ENCODE peak calls at places on chromosomes 6 and 20, in four cellular contexts. K is NCI-H1092 treated with DMSO at 0.1 percent for 48 hours, A is germinal center, C is right cardiac atrium. F is an unnamed sample.

GRCh38 chr6:37352384-37352783 is 1.4 kb upstream of the RNF8 start:
- DNase-seq in K (no peak), A (no peak), C (no peak), F (no peak)

GRCh38 chr6:170089937-170090335 is 200.9 kb downstream of the DLL1 start:
- DNase-seq in K (no peak), A (peak), C (peak), F (no peak)

GRCh38 chr6:18323935-18324707 is 59.8 kb upstream of the DEK start:
- DNase-seq in K (peak), A (peak), C (no peak), F (peak)

GRCh38 chr6:41434803-41435470 is 99.5 kb downstream of the NCR2 start:
- DNase-seq in K (no peak), A (no peak), C (no peak), F (no peak)

GRCh38 chr6:79949235-79949634 is 1.9 kb upstream of the ELOVL4 start:
- DNase-seq in K (no peak), A (peak), C (no peak), F (peak)

GRCh38 chr20:13996265-13996664 is 949 bp downstream of the MACROD2 start:
- DNase-seq in K (no peak), A (no peak), C (no peak), F (no peak)

GRCh38 chr6:90948540-90948939 is 361.7 kb upstream of the MAP3K7 start:
- DNase-seq in K (no peak), A (no peak), C (peak), F (no peak)

GRCh38 chr20:9332783-9333482 is 181.5 kb upstream of the LAMP5 start:
- DNase-seq in K (peak), A (no peak), C (no peak), F (peak)

GRCh38 chr20:15889073-15889923 is 684.0 kb downstream of the KIF16B start:
- DNase-seq in K (peak), A (no peak), C (no peak), F (peak)

GRCh38 chr6:43125119-43125518 is 46.0 kb upstream of the SRF start:
- DNase-seq in K (no peak), A (no peak), C (no peak), F (no peak)

GRCh38 chr20:63082308-63082938 is 75.7 kb upstream of the BHLHE23 start:
- DNase-seq in K (no peak), A (peak), C (peak), F (no peak)

GRCh38 chr6:125511809-125512341 is 210.1 kb upstream of the HDDC2 start:
- DNase-seq in K (peak), A (no peak), C (no peak), F (peak)

GRCh38 chr6:126204598-126204997 is 135.3 kb upstream of the CENPW start:
- DNase-seq in K (no peak), A (no peak), C (no peak), F (no peak)

GRCh38 chr6:40440083-40440482 is 147.1 kb downstream of the LRFN2 start:
- DNase-seq in K (no peak), A (no peak), C (no peak), F (no peak)

GRCh38 chr6:109891924-109892323 is 86.2 kb upstream of the GPR6 start:
- DNase-seq in K (no peak), A (no peak), C (no peak), F (no peak)

GRCh38 chr6:55980627-55981211 is 105.3 kb upstream of the BMP5 start:
- DNase-seq in K (peak), A (peak), C (no peak), F (peak)

GRCh38 chr20:48156521-48156920 is 371.2 kb upstream of the SULF2 start:
- DNase-seq in K (no peak), A (no peak), C (no peak), F (no peak)

GRCh38 chr20:4999788-5000187 is 1.5 kb downstream of the SLC23A2 start:
- DNase-seq in K (peak), A (no peak), C (no peak), F (peak)